ENCODE peak calls at places on chromosomes 3 and 15, in seven cellular contexts. T is dermis microvascular lymphatic vessel endothelial cell, V is NCI-H1092, L is Calu3, X is BE2C, R is natural killer cell, Q is EL. Z is an unnamed sample.

GRCh38 chr15:45385568-45385967 is 7.2 kb upstream of the GATM start:
- DNase-seq in T (no peak), V (no peak), L (no peak), X (no peak), R (no peak), Q (no peak), Z (no peak)

GRCh38 chr15:48096813-48097212 is 24.0 kb upstream of the SLC24A5 start:
- DNase-seq in T (no peak), V (no peak), L (no peak), X (no peak), R (no peak), Q (peak), Z (no peak)

GRCh38 chr3:156718622-156719300 is 44.4 kb downstream of the TIPARP start:
- DNase-seq in T (peak), V (no peak), L (no peak), X (no peak), R (no peak), Q (no peak), Z (no peak)

GRCh38 chr15:99054025-99054387 is 46.4 kb upstream of the PGPEP1L start:
- DNase-seq in T (no peak), V (no peak), L (no peak), X (no peak), R (no peak), Q (no peak), Z (no peak)

GRCh38 chr3:186182850-186183249 is 74.0 kb upstream of the ETV5 start:
- DNase-seq in T (no peak), V (peak), L (no peak), X (peak), R (no peak), Q (no peak), Z (no peak)

GRCh38 chr3:78734048-78734637 is 1033.7 kb downstream of the ROBO1 start:
- DNase-seq in T (no peak), V (peak), L (no peak), X (peak), R (no peak), Q (peak), Z (no peak)

GRCh38 chr3:172559029-172559428 is 35.8 kb upstream of the TNFSF10 start:
- DNase-seq in T (no peak), V (no peak), L (no peak), X (no peak), R (no peak), Q (no peak), Z (no peak)

GRCh38 chr15:47736123-47736786 is 18.9 kb downstream of the SEMA6D start:
- DNase-seq in T (no peak), V (no peak), L (no peak), X (no peak), R (no peak), Q (no peak), Z (no peak)

GRCh38 chr3:133532951-133533350 is 40.5 kb upstream of the CDV3 start:
- DNase-seq in T (no peak), V (no peak), L (no peak), X (no peak), R (no peak), Q (peak), Z (no peak)

GRCh38 chr15:99486371-99487336 is 79.1 kb upstream of the MEF2A start:
- DNase-seq in T (peak), V (peak), L (peak), X (peak), R (no peak), Q (peak), Z (no peak)